ENCODE peak calls at places on chromosomes 5 and 9, in eight cellular contexts. One of them, this sample, is unnamed. For H3K36me3, the result is how much of the 10 kb centered on the place peaks cover.

GRCh38 chr5:148979104-148979723 is 83.6 kb downstream of the SH3TC2 start:
- DNase-seq in bronchial epithelial cell: peak
- DNase-seq in tibial nerve: peak
- DNase-seq in CD8-positive, alpha-beta T cell: no peak
- DNase-seq in uterus: no peak
- DNase-seq in heart left ventricle: no peak
- DNase-seq in DND-41: no peak
- DNase-seq in lung: peak
- DNase-seq in this sample: peak

GRCh38 chr5:73565969-73566547 is 515 bp downstream of the UTP15 start:
- DNase-seq in lung: no peak
- DNase-seq in heart left ventricle: no peak
- DNase-seq in tibial nerve: no peak
- DNase-seq in uterus: no peak
- DNase-seq in DND-41: no peak
- DNase-seq in bronchial epithelial cell: no peak
- DNase-seq in CD8-positive, alpha-beta T cell: no peak
- DNase-seq in this sample: no peak

GRCh38 chr9:115071176-115071575 is 46.8 kb downstream of the TNC start:
- DNase-seq in uterus: no peak
- DNase-seq in bronchial epithelial cell: no peak
- DNase-seq in DND-41: no peak
- DNase-seq in tibial nerve: no peak
- DNase-seq in heart left ventricle: no peak
- DNase-seq in CD8-positive, alpha-beta T cell: no peak
- DNase-seq in lung: no peak
- DNase-seq in this sample: no peak

GRCh38 chr5:82735160-82735789 is 341.9 kb downstream of the TMEM167A start:
- DNase-seq in DND-41: peak
- DNase-seq in tibial nerve: no peak
- DNase-seq in heart left ventricle: no peak
- DNase-seq in uterus: no peak
- DNase-seq in bronchial epithelial cell: peak
- DNase-seq in CD8-positive, alpha-beta T cell: no peak
- DNase-seq in lung: no peak
- DNase-seq in this sample: no peak

GRCh38 chr5:88660326-88660946 is 222.5 kb downstream of the MEF2C start:
- DNase-seq in bronchial epithelial cell: peak
- DNase-seq in CD8-positive, alpha-beta T cell: no peak
- DNase-seq in uterus: no peak
- DNase-seq in DND-41: no peak
- DNase-seq in tibial nerve: no peak
- DNase-seq in lung: no peak
- DNase-seq in heart left ventricle: no peak
- DNase-seq in this sample: no peak

GRCh38 chr5:154375331-154376008 is 70.3 kb upstream of the SAP30L start:
- DNase-seq in uterus: no peak
- DNase-seq in tibial nerve: no peak
- DNase-seq in heart left ventricle: no peak
- DNase-seq in lung: no peak
- DNase-seq in CD8-positive, alpha-beta T cell: no peak
- DNase-seq in DND-41: no peak
- DNase-seq in bronchial epithelial cell: no peak
- DNase-seq in this sample: no peak

GRCh38 chr5:111734013-111734412 is 23.0 kb downstream of the NREP start:
- DNase-seq in bronchial epithelial cell: no peak
- DNase-seq in CD8-positive, alpha-beta T cell: no peak
- DNase-seq in lung: no peak
- DNase-seq in tibial nerve: no peak
- DNase-seq in DND-41: peak
- DNase-seq in heart left ventricle: no peak
- DNase-seq in uterus: no peak
- DNase-seq in this sample: no peak

GRCh38 chr5:169404223-169404622 is 103.3 kb upstream of the SLIT3 start:
- DNase-seq in lung: no peak
- DNase-seq in CD8-positive, alpha-beta T cell: no peak
- DNase-seq in bronchial epithelial cell: no peak
- DNase-seq in uterus: no peak
- DNase-seq in DND-41: no peak
- DNase-seq in tibial nerve: no peak
- DNase-seq in heart left ventricle: no peak
- DNase-seq in this sample: no peak

GRCh38 chr5:969421-969839 is 39.2 kb upstream of the NKD2 start:
- DNase-seq in bronchial epithelial cell: no peak
- DNase-seq in CD8-positive, alpha-beta T cell: no peak
- DNase-seq in DND-41: no peak
- DNase-seq in uterus: no peak
- DNase-seq in heart left ventricle: no peak
- DNase-seq in tibial nerve: no peak
- DNase-seq in lung: no peak
- DNase-seq in this sample: no peak

GRCh38 chr9:35907732-35908483 is 1.4 kb upstream of the SPAAR start:
- DNase-seq in heart left ventricle: peak
- DNase-seq in bronchial epithelial cell: peak
- DNase-seq in CD8-positive, alpha-beta T cell: no peak
- DNase-seq in tibial nerve: peak
- DNase-seq in lung: peak
- DNase-seq in uterus: peak
- DNase-seq in DND-41: no peak
- DNase-seq in this sample: peak

GRCh38 chr9:112784020-112784788 is 33.6 kb downstream of the SNX30 start:
- DNase-seq in bronchial epithelial cell: peak
- DNase-seq in DND-41: no peak
- DNase-seq in lung: no peak
- DNase-seq in tibial nerve: no peak
- DNase-seq in heart left ventricle: no peak
- DNase-seq in uterus: no peak
- DNase-seq in CD8-positive, alpha-beta T cell: no peak
- DNase-seq in this sample: no peak

GRCh38 chr9:109969559-109970237 is 189.7 kb downstream of the PALM2AKAP2 start:
- DNase-seq in DND-41: no peak
- DNase-seq in uterus: no peak
- DNase-seq in tibial nerve: no peak
- DNase-seq in CD8-positive, alpha-beta T cell: no peak
- DNase-seq in bronchial epithelial cell: no peak
- DNase-seq in heart left ventricle: peak
- DNase-seq in lung: no peak
- DNase-seq in this sample: no peak

GRCh38 chr5:141150215-141150992 is 547 bp downstream of the PCDHB6 start:
- DNase-seq in CD8-positive, alpha-beta T cell: no peak
- DNase-seq in uterus: no peak
- DNase-seq in lung: no peak
- DNase-seq in bronchial epithelial cell: no peak
- DNase-seq in DND-41: no peak
- DNase-seq in heart left ventricle: no peak
- DNase-seq in tibial nerve: no peak
- DNase-seq in this sample: no peak

GRCh38 chr9:37529111-37529510 is 43.4 kb downstream of the POLR1E start:
- DNase-seq in lung: no peak
- DNase-seq in uterus: no peak
- DNase-seq in DND-41: no peak
- DNase-seq in tibial nerve: no peak
- DNase-seq in CD8-positive, alpha-beta T cell: peak
- DNase-seq in bronchial epithelial cell: peak
- DNase-seq in heart left ventricle: no peak
- DNase-seq in this sample: peak

GRCh38 chr5:69231851-69232250 is 2.8 kb upstream of the CDK7 start:
- DNase-seq in heart left ventricle: no peak
- DNase-seq in DND-41: no peak
- DNase-seq in CD8-positive, alpha-beta T cell: no peak
- DNase-seq in uterus: no peak
- DNase-seq in bronchial epithelial cell: peak
- DNase-seq in tibial nerve: no peak
- DNase-seq in lung: no peak
- DNase-seq in this sample: no peak

GRCh38 chr5:105978011-105978410 is 1692.7 kb downstream of the EFNA5 start:
- DNase-seq in DND-41: no peak
- DNase-seq in lung: no peak
- DNase-seq in heart left ventricle: no peak
- DNase-seq in uterus: no peak
- DNase-seq in tibial nerve: no peak
- DNase-seq in bronchial epithelial cell: no peak
- DNase-seq in CD8-positive, alpha-beta T cell: no peak
- DNase-seq in this sample: no peak

GRCh38 chr9:14846871-14847311 is 63.3 kb downstream of the FREM1 start:
- DNase-seq in lung: peak
- DNase-seq in CD8-positive, alpha-beta T cell: peak
- DNase-seq in DND-41: peak
- DNase-seq in uterus: peak
- DNase-seq in tibial nerve: peak
- DNase-seq in bronchial epithelial cell: peak
- DNase-seq in heart left ventricle: peak
- DNase-seq in this sample: peak

GRCh38 chr5:72285425-72285821 is 34.6 kb downstream of the MRPS27 start:
- DNase-seq in lung: no peak
- DNase-seq in DND-41: no peak
- DNase-seq in heart left ventricle: no peak
- DNase-seq in CD8-positive, alpha-beta T cell: no peak
- DNase-seq in tibial nerve: no peak
- DNase-seq in bronchial epithelial cell: no peak
- DNase-seq in uterus: no peak
- DNase-seq in this sample: no peak

GRCh38 chr5:72283358-72283757 is 36.7 kb downstream of the MRPS27 start:
- DNase-seq in tibial nerve: no peak
- DNase-seq in CD8-positive, alpha-beta T cell: no peak
- DNase-seq in heart left ventricle: no peak
- DNase-seq in bronchial epithelial cell: no peak
- DNase-seq in DND-41: no peak
- DNase-seq in uterus: no peak
- DNase-seq in lung: no peak
- DNase-seq in this sample: no peak

GRCh38 chr5:72288923-72289322 is 31.1 kb downstream of the MRPS27 start:
- DNase-seq in DND-41: no peak
- DNase-seq in uterus: no peak
- DNase-seq in bronchial epithelial cell: no peak
- DNase-seq in tibial nerve: no peak
- DNase-seq in heart left ventricle: peak
- DNase-seq in CD8-positive, alpha-beta T cell: no peak
- DNase-seq in lung: no peak
- DNase-seq in this sample: peak

GRCh38 chr5:72284674-72285424 is 35.2 kb downstream of the MRPS27 start:
- DNase-seq in CD8-positive, alpha-beta T cell: no peak
- DNase-seq in bronchial epithelial cell: no peak
- DNase-seq in tibial nerve: no peak
- DNase-seq in heart left ventricle: no peak
- DNase-seq in lung: no peak
- DNase-seq in DND-41: no peak
- DNase-seq in uterus: no peak
- DNase-seq in this sample: no peak

DNA sequence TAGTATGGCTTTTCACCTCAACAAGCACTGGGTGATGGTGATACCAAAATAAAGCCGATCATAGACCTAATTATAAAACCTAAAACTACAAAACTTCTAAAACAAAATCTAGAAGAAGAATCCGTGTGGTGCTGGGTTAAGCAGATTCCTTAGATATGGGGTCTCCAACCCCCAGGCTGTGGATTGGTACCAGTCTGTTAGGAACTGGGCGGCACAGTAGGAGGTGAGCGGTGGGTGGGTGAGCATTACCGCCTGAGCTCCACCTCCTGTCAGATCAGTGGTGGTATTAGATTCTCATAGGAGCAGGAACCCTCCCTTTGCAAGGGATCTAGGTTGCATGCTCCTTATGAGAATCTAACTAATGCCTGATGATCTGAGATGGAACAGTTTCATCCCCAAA is 33.2 kb downstream of the MRPS27 start:
- DNase-seq in CD8-positive, alpha-beta T cell: no peak
- DNase-seq in DND-41: no peak
- DNase-seq in heart left ventricle: no peak
- DNase-seq in bronchial epithelial cell: no peak
- DNase-seq in tibial nerve: no peak
- DNase-seq in lung: no peak
- DNase-seq in uterus: no peak
- DNase-seq in this sample: no peak
- H3K36me3 ChIP-seq in CD8-positive, alpha-beta T cell: under half
- H3K36me3 ChIP-seq in DND-41: under half
- H3K36me3 ChIP-seq in heart left ventricle: under half
- H3K36me3 ChIP-seq in bronchial epithelial cell: under half
- H3K36me3 ChIP-seq in tibial nerve: under half
- H3K36me3 ChIP-seq in lung: under half
- H3K36me3 ChIP-seq in uterus: under half
- H3K36me3 ChIP-seq in this sample: under half

GRCh38 chr5:34686762-34687268 is 30.7 kb downstream of the RAI14 start:
- DNase-seq in DND-41: no peak
- DNase-seq in uterus: peak
- DNase-seq in tibial nerve: no peak
- DNase-seq in CD8-positive, alpha-beta T cell: no peak
- DNase-seq in lung: peak
- DNase-seq in bronchial epithelial cell: peak
- DNase-seq in heart left ventricle: peak
- DNase-seq in this sample: no peak
- TF ChIP-seq CTCF in DND-41: no peak
- TF ChIP-seq CTCF in uterus: peak
- TF ChIP-seq CTCF in tibial nerve: no peak
- TF ChIP-seq CTCF in CD8-positive, alpha-beta T cell: no peak
- TF ChIP-seq CTCF in lung: no peak
- TF ChIP-seq CTCF in bronchial epithelial cell: peak
- TF ChIP-seq CTCF in heart left ventricle: no peak
- TF ChIP-seq CTCF in this sample: no peak

DNA sequence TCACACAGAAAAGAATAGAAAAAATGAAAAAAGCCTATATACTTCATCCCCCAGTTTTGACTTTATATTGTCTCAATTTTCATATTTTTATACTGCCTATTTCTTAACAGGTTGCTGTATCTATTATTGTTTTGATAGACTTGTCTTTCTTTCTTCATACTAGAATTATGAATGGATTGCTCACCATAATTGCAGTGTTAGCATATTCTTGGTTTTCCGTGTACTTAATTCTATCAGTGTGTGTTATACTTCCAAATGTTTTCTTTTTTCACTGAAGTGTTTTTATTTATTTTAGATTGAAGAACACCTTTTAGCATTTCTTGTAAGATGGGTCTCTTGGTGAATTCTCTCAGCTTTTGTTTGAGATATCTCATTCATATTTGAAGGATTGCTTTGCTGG is 38.7 kb downstream of the MTRR start:
- DNase-seq in DND-41: no peak
- DNase-seq in bronchial epithelial cell: no peak
- DNase-seq in tibial nerve: no peak
- DNase-seq in heart left ventricle: no peak
- DNase-seq in CD8-positive, alpha-beta T cell: no peak
- DNase-seq in uterus: no peak
- DNase-seq in lung: no peak
- DNase-seq in this sample: no peak
- H3K36me3 ChIP-seq in DND-41: under half
- H3K36me3 ChIP-seq in bronchial epithelial cell: under half
- H3K36me3 ChIP-seq in tibial nerve: under half
- H3K36me3 ChIP-seq in heart left ventricle: under half
- H3K36me3 ChIP-seq in CD8-positive, alpha-beta T cell: under half
- H3K36me3 ChIP-seq in uterus: under half
- H3K36me3 ChIP-seq in lung: under half
- H3K36me3 ChIP-seq in this sample: under half

DNA sequence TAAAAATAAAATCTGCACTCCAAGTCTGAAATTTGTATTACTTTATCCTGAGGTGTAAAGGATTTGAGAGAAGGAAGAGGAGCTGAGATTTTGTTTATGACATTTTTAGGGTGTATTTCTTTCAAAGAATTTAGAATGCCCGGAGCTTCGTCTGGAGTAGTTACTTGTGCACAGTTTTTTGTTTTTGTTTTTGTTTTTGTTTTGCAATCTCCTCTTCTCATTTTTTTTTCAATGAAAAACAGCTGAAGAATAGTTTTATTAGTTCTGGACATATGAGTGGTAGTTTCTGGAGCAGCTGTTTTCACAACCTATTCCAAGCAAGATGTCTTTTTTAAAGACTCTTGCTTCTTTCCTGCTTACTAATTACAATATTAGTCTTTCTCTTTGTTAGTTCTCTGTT is 408.2 kb upstream of the PTGER4 start:
- DNase-seq in heart left ventricle: no peak
- DNase-seq in CD8-positive, alpha-beta T cell: no peak
- DNase-seq in bronchial epithelial cell: no peak
- DNase-seq in uterus: no peak
- DNase-seq in tibial nerve: no peak
- DNase-seq in lung: no peak
- DNase-seq in DND-41: no peak
- DNase-seq in this sample: no peak
- TF ChIP-seq CTCF in heart left ventricle: no peak
- TF ChIP-seq CTCF in CD8-positive, alpha-beta T cell: no peak
- TF ChIP-seq CTCF in bronchial epithelial cell: no peak
- TF ChIP-seq CTCF in uterus: no peak
- TF ChIP-seq CTCF in tibial nerve: no peak
- TF ChIP-seq CTCF in lung: no peak
- TF ChIP-seq CTCF in DND-41: no peak
- TF ChIP-seq CTCF in this sample: no peak

This sample was measured in gastrocnemius medialis.